ENCODE peak calls at places on chromosome 16, in five cellular contexts. B, Y, O, R and F are unnamed samples.
A peak's percentile ranks its signal among the peaks of the same experiment; 100 is the strongest.

GRCh38 chr16:89038221-89038721 is 55.4 kb upstream of the ACSF3 start:
- DNase-seq in B (no peak), Y (no peak), O (no peak), R (no peak), F (no peak)

GRCh38 chr16:28846933-28847273 is 755 bp upstream of the TUFM start:
- DNase-seq in B (peak; percentile 6), Y (no peak), O (no peak), R (no peak), F (no peak)

GRCh38 chr16:57906385-57907316 is 64.3 kb downstream of the CNGB1 start:
- DNase-seq in B (no peak), Y (no peak), O (no peak), R (no peak), F (no peak)

GRCh38 chr16:4032768-4033167 is 83.5 kb downstream of the ADCY9 start:
- DNase-seq in B (peak; percentile 52), Y (no peak), O (no peak), R (no peak), F (no peak)

GRCh38 chr16:3282103-3282746 is 1.1 kb upstream of the ZNF263 start:
- DNase-seq in B (peak; percentile 69), Y (no peak), O (peak; percentile 73), R (no peak), F (peak; percentile 82)

GRCh38 chr16:4115209-4115940 is 867 bp downstream of the ADCY9 start:
- DNase-seq in B (peak; percentile 74), Y (no peak), O (no peak), R (no peak), F (peak; percentile 71)

GRCh38 chr16:13517856-13518255 is 402.1 kb upstream of the ERCC4 start:
- DNase-seq in B (no peak), Y (no peak), O (no peak), R (no peak), F (no peak)

GRCh38 chr16:21590287-21590686 is 9.1 kb upstream of the METTL9 start:
- DNase-seq in B (no peak), Y (no peak), O (no peak), R (no peak), F (no peak)

GRCh38 chr16:48611329-48612137 is 1.6 kb upstream of the N4BP1 start:
- DNase-seq in B (no peak), Y (no peak), O (peak; percentile 79), R (no peak), F (peak; percentile 26)

GRCh38 chr16:23125277-23125676 is 24.0 kb downstream of the USP31 start:
- DNase-seq in B (no peak), Y (no peak), O (no peak), R (no peak), F (no peak)

GRCh38 chr16:31093132-31093703 is 1.4 kb downstream of the VKORC1 start:
- DNase-seq in B (peak; percentile 38), Y (no peak), O (peak; percentile 74), R (no peak), F (peak; percentile 31)

GRCh38 chr16:57957396-57958392 is 13.2 kb downstream of the CNGB1 start:
- DNase-seq in B (no peak), Y (no peak), O (no peak), R (no peak), F (no peak)

GRCh38 chr16:21653571-21653970 is 1.2 kb upstream of the IGSF6 start:
- DNase-seq in B (no peak), Y (no peak), O (no peak), R (no peak), F (no peak)

GRCh38 chr16:59192551-59193199 is 458.6 kb upstream of the GOT2 start:
- DNase-seq in B (peak; percentile 11), Y (no peak), O (peak; percentile 42), R (no peak), F (no peak)

GRCh38 chr16:88639231-88640038 is 1.1 kb downstream of the IL17C start:
- DNase-seq in B (no peak), Y (no peak), O (no peak), R (no peak), F (no peak)

GRCh38 chr16:61936522-61936921 is 99.7 kb downstream of the CDH8 start:
- DNase-seq in B (no peak), Y (no peak), O (no peak), R (no peak), F (no peak)

GRCh38 chr16:5615868-5616642 is 518.5 kb upstream of the EEF2KMT start:
- DNase-seq in B (no peak), Y (peak; percentile 24), O (peak; percentile 35), R (peak; percentile 62), F (peak; percentile 58)

GRCh38 chr16:29943846-29944669 is 17.8 kb upstream of the TMEM219 start:
- DNase-seq in B (peak; percentile 99), Y (peak; percentile 98), O (peak; percentile 91), R (no peak), F (peak; percentile 99)

GRCh38 chr16:69176033-69176780 is 10.8 kb upstream of the SNTB2 start:
- DNase-seq in B (peak; percentile 79), Y (no peak), O (no peak), R (no peak), F (no peak)

GRCh38 chr16:3858809-3859208 is 21.7 kb downstream of the CREBBP start:
- DNase-seq in B (no peak), Y (no peak), O (no peak), R (no peak), F (no peak)

GRCh38 chr16:83441523-83441922 is 366.3 kb upstream of the HSBP1 start:
- DNase-seq in B (peak; percentile 10), Y (no peak), O (no peak), R (no peak), F (no peak)

GRCh38 chr16:84724619-84725307 is 25.0 kb downstream of the USP10 start:
- DNase-seq in B (peak; percentile 44), Y (no peak), O (no peak), R (no peak), F (no peak)

GRCh38 chr16:84726670-84727467 is 27.1 kb downstream of the USP10 start:
- DNase-seq in B (no peak), Y (no peak), O (peak; percentile 71), R (no peak), F (no peak)

GRCh38 chr16:84728853-84729424 is 29.1 kb downstream of the USP10 start:
- DNase-seq in B (no peak), Y (no peak), O (no peak), R (no peak), F (no peak)

GRCh38 chr16:84726079-84726669 is 26.4 kb downstream of the USP10 start:
- DNase-seq in B (peak; percentile 85), Y (peak; percentile 61), O (peak; percentile 70), R (peak; percentile 36), F (peak; percentile 85)

DNA sequence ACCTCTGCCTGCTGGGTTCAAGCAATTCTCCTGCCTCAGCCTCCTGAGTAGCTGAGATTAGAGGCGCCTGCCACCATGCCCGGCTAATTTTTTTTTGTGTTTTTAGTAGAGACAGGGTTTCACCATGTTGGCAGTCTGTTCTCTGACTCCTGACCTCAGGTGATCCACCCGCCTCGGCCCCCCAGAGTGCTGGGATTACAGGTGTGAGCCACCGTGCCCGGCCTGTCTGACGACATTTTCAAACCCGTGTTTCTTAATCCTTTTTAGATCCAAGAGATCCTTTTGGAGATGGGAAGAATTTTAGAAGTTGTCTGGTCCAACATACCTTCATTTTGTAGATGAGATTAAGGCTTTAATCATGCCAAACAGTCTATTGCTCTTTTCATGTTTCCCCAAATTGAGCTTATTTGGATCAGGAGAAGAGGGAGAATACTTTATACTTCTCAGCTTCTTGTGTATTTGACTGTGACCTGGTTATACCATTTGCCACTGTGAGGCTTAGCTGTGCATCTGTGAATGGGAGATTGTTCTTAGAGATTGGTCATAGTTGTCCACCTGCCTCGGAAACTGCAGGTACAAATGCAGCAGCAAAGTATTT is 25.8 kb downstream of the USP10 start:
- DNase-seq in B (no peak), Y (no peak), O (no peak), R (no peak), F (no peak)
- H3K4me3 ChIP-seq in B (no peak overlapping the region), Y (no peak overlapping the region), O (no peak overlapping the region), R (no peak overlapping the region), F (no peak overlapping the region)

GRCh38 chr16:9275816-9276354 is 184.4 kb downstream of the HAPSTR1 start:
- DNase-seq in B (no peak), Y (no peak), O (no peak), R (no peak), F (no peak)
- TF ChIP-seq CEBPB in B (no peak), Y (no peak), O (no peak), R (no peak), F (no peak)

GRCh38 chr16:25413133-25413532 is 155.5 kb upstream of the ZKSCAN2 start:
- DNase-seq in B (no peak), Y (no peak), O (no peak), R (no peak), F (no peak)

GRCh38 chr16:25416002-25416401 is 158.4 kb upstream of the ZKSCAN2 start:
- DNase-seq in B (no peak), Y (no peak), O (no peak), R (no peak), F (no peak)

GRCh38 chr16:25413962-25414361 is 156.3 kb upstream of the ZKSCAN2 start:
- DNase-seq in B (no peak), Y (no peak), O (no peak), R (no peak), F (no peak)

GRCh38 chr16:25419681-25420080 is 162.0 kb upstream of the ZKSCAN2 start:
- DNase-seq in B (no peak), Y (no peak), O (no peak), R (no peak), F (no peak)

GRCh38 chr16:25419123-25419522 is 161.5 kb upstream of the ZKSCAN2 start:
- DNase-seq in B (no peak), Y (no peak), O (no peak), R (no peak), F (no peak)
- H3K4me3 ChIP-seq in B (no peak overlapping the region), Y (no peak overlapping the region), O (no peak overlapping the region), R (no peak overlapping the region), F (no peak overlapping the region)

DNA sequence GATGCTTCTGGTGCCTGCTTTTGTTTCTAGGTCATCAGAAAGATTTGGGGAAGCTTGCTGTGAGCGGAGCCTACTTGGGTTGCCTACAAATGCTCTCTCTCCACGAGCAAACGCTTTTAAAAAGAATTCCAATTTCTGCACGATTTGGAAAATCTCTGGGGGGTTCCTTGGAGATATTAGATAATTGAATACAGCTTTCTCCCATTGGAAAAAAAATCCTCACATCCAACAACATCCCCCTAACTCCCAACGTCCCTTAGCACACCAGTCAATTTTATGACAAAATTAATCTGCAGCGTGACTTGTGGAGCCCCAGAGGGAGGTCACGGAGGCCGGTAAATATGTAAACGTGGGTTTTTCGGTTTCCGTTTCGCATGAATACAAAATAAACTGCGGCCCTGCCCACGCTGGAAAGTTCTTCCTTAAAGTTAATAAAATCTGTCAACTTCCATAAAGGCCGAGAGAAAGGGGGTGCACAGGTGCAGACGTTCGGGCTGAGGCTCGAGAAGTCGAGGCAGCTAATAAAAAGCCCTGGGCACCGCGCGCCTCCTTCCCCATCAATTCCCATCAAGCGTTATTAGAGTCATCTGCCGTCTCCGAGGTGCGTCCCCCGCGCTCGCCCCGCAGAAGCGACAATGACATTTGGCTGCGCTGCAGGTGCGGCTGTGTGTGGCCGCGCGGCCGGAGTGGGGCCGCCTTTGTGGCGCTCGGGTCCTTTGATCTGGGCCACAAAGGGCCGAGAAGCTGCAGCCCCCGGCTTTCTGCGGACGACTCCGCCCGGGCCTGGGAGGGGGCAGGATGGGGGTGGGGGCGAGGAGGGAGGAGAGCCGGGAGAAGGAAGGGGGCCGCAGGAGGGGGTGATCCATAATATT is 37.6 kb downstream of the SALL1 start:
- DNase-seq in B (no peak), Y (no peak), O (no peak), R (no peak), F (no peak)
- TF ChIP-seq CEBPB in B (no peak), Y (no peak), O (no peak), R (no peak), F (no peak)

GRCh38 chr16:72261127-72261526 is 89.2 kb upstream of the PMFBP1 start:
- DNase-seq in B (no peak), Y (no peak), O (no peak), R (no peak), F (no peak)
- H3K4me3 ChIP-seq in B (no peak overlapping the region), Y (no peak overlapping the region), O (no peak overlapping the region), R (no peak overlapping the region), F (no peak overlapping the region)